ENCODE peak calls at places on chromosomes 1 and 21, in ten cellular contexts. Y, A, D, I, Z, J, W, P, R and S are unnamed samples.

GRCh38 chr1:45512641-45513054 is 9.0 kb downstream of the PRDX1 start:
- DNase-seq in J (peak; percentile 51), Y (peak; percentile 41), I (peak; percentile 74), W (no peak), A (peak; percentile 50), Z (peak; percentile 56), P (peak; percentile 68), D (peak; percentile 9), R (no peak), S (peak; percentile 79)

GRCh38 chr1:30417701-30418425 is 305.5 kb downstream of the MATN1 start:
- DNase-seq in J (no peak), Z (no peak), D (no peak), Y (no peak), I (no peak), A (no peak), P (no peak), R (no peak), W (no peak), S (no peak)

GRCh38 chr1:235642943-235643371 is 6.6 kb downstream of the GNG4 start:
- DNase-seq in Y (no peak), A (no peak), R (no peak), Z (no peak), P (no peak), W (no peak), I (no peak), J (no peak), D (no peak), S (no peak)

GRCh38 chr1:101235696-101236545 is 898 bp upstream of the S1PR1 start:
- DNase-seq in Y (peak; percentile 25), A (peak; percentile 58), P (no peak), I (peak; percentile 49), D (peak; percentile 61), Z (peak; percentile 60), W (no peak), R (no peak), J (no peak), S (peak; percentile 53)

GRCh38 chr1:3004285-3005205 is 16.7 kb upstream of the ACTRT2 start:
- DNase-seq in P (no peak), D (no peak), A (no peak), Y (no peak), I (no peak), J (no peak), W (no peak), Z (peak; percentile 11), R (no peak), S (no peak)

GRCh38 chr1:65170511-65171142 is 22.6 kb downstream of the AK4 start:
- DNase-seq in I (peak; percentile 73), P (no peak), J (no peak), W (no peak), Z (peak; percentile 50), R (no peak), Y (peak; percentile 69), D (no peak), A (no peak), S (peak; percentile 89)

GRCh38 chr1:69191280-69191679 is 376.4 kb upstream of the LRRC7 start:
- DNase-seq in Z (no peak), P (no peak), Y (no peak), R (no peak), I (no peak), D (no peak), J (no peak), A (no peak), W (no peak), S (no peak)

GRCh38 chr21:37601027-37601426 is 234.5 kb downstream of the DYRK1A start:
- DNase-seq in Y (no peak), R (no peak), A (no peak), J (no peak), W (no peak), I (no peak), P (no peak), D (no peak), Z (no peak), S (no peak)

GRCh38 chr1:182113879-182114626 is 52.5 kb upstream of the ZNF648 start:
- DNase-seq in J (no peak), A (no peak), W (no peak), P (no peak), R (no peak), Z (no peak), Y (no peak), D (no peak), I (no peak), S (no peak)

GRCh38 chr1:102742426-102742825 is 365.9 kb downstream of the COL11A1 start:
- DNase-seq in P (no peak), R (no peak), Z (no peak), Y (no peak), A (no peak), W (no peak), I (peak; percentile 29), J (no peak), D (no peak), S (no peak)

GRCh38 chr21:44350773-44351481 is 2.5 kb upstream of the TRPM2 start:
- DNase-seq in D (no peak), A (no peak), P (no peak), R (no peak), J (no peak), Z (no peak), I (no peak), W (no peak), Y (no peak), S (no peak)

GRCh38 chr1:210757677-210758076 is 376.3 kb downstream of the KCNH1 start:
- DNase-seq in R (no peak), A (no peak), I (no peak), D (no peak), Y (no peak), Z (no peak), W (no peak), P (no peak), J (no peak), S (no peak)

GRCh38 chr1:17080881-17081280 is 27.0 kb upstream of the SDHB start:
- DNase-seq in W (no peak), Z (no peak), I (no peak), P (no peak), R (no peak), D (no peak), A (no peak), J (no peak), Y (no peak), S (peak; percentile 92)

GRCh38 chr1:114755006-114755936 is 2.5 kb downstream of the CSDE1 start:
- DNase-seq in R (no peak), Y (peak; percentile 2), Z (no peak), D (no peak), I (peak; percentile 28), J (no peak), W (no peak), P (no peak), A (no peak), S (no peak)

GRCh38 chr1:67307251-67308060 is at the start of gene IL12RB2:
- DNase-seq in Y (no peak), A (peak; percentile 18), Z (no peak), J (no peak), I (no peak), P (no peak), R (no peak), W (no peak), D (no peak), S (no peak)

GRCh38 chr1:162185299-162185698 is 115.8 kb downstream of the NOS1AP start:
- DNase-seq in A (no peak), Z (no peak), D (no peak), R (no peak), W (peak; percentile 69), J (no peak), I (peak; percentile 73), Y (no peak), P (no peak), S (no peak)

GRCh38 chr1:163278602-163279001 is 43.2 kb upstream of the NUF2 start:
- DNase-seq in R (no peak), J (no peak), D (no peak), W (no peak), P (no peak), A (no peak), Y (no peak), Z (no peak), I (no peak), S (no peak)

GRCh38 chr1:45954401-45954847 is 151.0 kb downstream of the MAST2 start:
- DNase-seq in P (no peak), W (peak; percentile 82), Y (peak; percentile 89), A (no peak), I (peak; percentile 97), Z (no peak), J (no peak), R (no peak), D (no peak), S (peak; percentile 80)

GRCh38 chr1:245598524-245599310 is 443.9 kb downstream of the KIF26B start:
- DNase-seq in Y (no peak), J (no peak), A (no peak), D (no peak), I (no peak), Z (peak; percentile 70), R (no peak), P (no peak), W (no peak), S (peak; percentile 40)

GRCh38 chr1:59180715-59181114 is 116.2 kb upstream of the FGGY start:
- DNase-seq in I (peak; percentile 38), J (no peak), Y (peak; percentile 80), W (no peak), D (no peak), P (no peak), R (no peak), A (no peak), Z (no peak), S (no peak)

GRCh38 chr21:42596657-42597056 is 56.8 kb upstream of the PDE9A start:
- DNase-seq in Y (no peak), P (no peak), D (no peak), Z (no peak), W (no peak), I (no peak), A (no peak), R (no peak), J (no peak), S (no peak)

GRCh38 chr1:92784051-92784638 is 763 bp downstream of the EVI5 start:
- DNase-seq in R (peak; percentile 33), I (peak; percentile 76), A (peak; percentile 25), P (no peak), Z (no peak), D (no peak), J (peak; percentile 24), Y (peak; percentile 44), W (no peak), S (peak; percentile 72)

GRCh38 chr21:39006653-39007417 is 176.4 kb downstream of the PSMG1 start:
- DNase-seq in P (no peak), A (no peak), W (no peak), R (no peak), Z (peak; percentile 85), Y (peak; percentile 32), I (no peak), D (no peak), J (no peak), S (peak; percentile 7)